ENCODE peak calls at places on chromosome 2, in eight cellular contexts. M, H, L, V, R, Z, J and A are unnamed samples.

GRCh38 chr2:39121523-39122063 is 742 bp upstream of the SOS1 start:
- DNase-seq in M (peak; percentile 30), H (peak; percentile 41), L (peak; percentile 54), V (no peak), R (peak; percentile 16), Z (no peak), J (peak; percentile 9), A (no peak)

GRCh38 chr2:240524963-240525718 is 32.6 kb downstream of the ANKMY1 start:
- DNase-seq in M (no peak), H (peak; percentile 60), L (no peak), V (no peak), R (no peak), Z (no peak), J (no peak), A (no peak)

GRCh38 chr2:242004223-242004901 is 134.8 kb downstream of the RTP5 start:
- DNase-seq in M (no peak), H (no peak), L (no peak), V (no peak), R (no peak), Z (no peak), J (no peak), A (no peak)

GRCh38 chr2:102250278-102250821 is 61.0 kb upstream of the IL1RL1 start:
- DNase-seq in M (no peak), H (no peak), L (no peak), V (no peak), R (no peak), Z (no peak), J (no peak), A (no peak)

GRCh38 chr2:240346753-240347372 is 88.6 kb upstream of the GPC1 start:
- DNase-seq in M (no peak), H (no peak), L (no peak), V (no peak), R (no peak), Z (no peak), J (no peak), A (no peak)

GRCh38 chr2:170024721-170025120 is 153.2 kb upstream of the MYO3B start:
- DNase-seq in M (no peak), H (no peak), L (no peak), V (no peak), R (no peak), Z (no peak), J (no peak), A (no peak)

GRCh38 chr2:176140520-176141317 is 10.6 kb upstream of the HOXD4 start:
- DNase-seq in M (no peak), H (peak; percentile 23), L (peak; percentile 78), V (peak; percentile 94), R (peak; percentile 87), Z (peak; percentile 90), J (peak; percentile 75), A (no peak)

GRCh38 chr2:16296331-16297250 is 356.2 kb downstream of the MYCN start:
- DNase-seq in M (no peak), H (no peak), L (no peak), V (no peak), R (no peak), Z (no peak), J (no peak), A (no peak)

GRCh38 chr2:232798156-232798555 is 21.8 kb upstream of the KCNJ13 start:
- DNase-seq in M (no peak), H (no peak), L (no peak), V (no peak), R (no peak), Z (no peak), J (no peak), A (no peak)